ENCODE peak calls at places on chromosome 2, in eight cellular contexts. One of them, this sample, is unnamed. For H3K27me3, the result is how much of the 10 kb centered on the place peaks cover.

GRCh38 chr2:41992056-41992699 is 55.6 kb upstream of the PKDCC start:
- DNase-seq in thyroid gland: no peak
- DNase-seq in GM06990: no peak
- DNase-seq in BJ: no peak
- DNase-seq in body of pancreas: no peak
- DNase-seq in brain microvascular endothelial cell: no peak
- DNase-seq in GM23248: no peak
- DNase-seq in colonic mucosa: no peak
- DNase-seq in this sample: no peak

GRCh38 chr2:173151671-173152398 is 76.2 kb downstream of the MAP3K20 start:
- DNase-seq in body of pancreas: no peak
- DNase-seq in colonic mucosa: no peak
- DNase-seq in GM06990: no peak
- DNase-seq in thyroid gland: no peak
- DNase-seq in GM23248: peak
- DNase-seq in brain microvascular endothelial cell: peak
- DNase-seq in BJ: peak
- DNase-seq in this sample: no peak

GRCh38 chr2:76268928-76269327 is 558.2 kb upstream of the GCFC2 start:
- DNase-seq in brain microvascular endothelial cell: no peak
- DNase-seq in GM06990: no peak
- DNase-seq in body of pancreas: peak
- DNase-seq in thyroid gland: no peak
- DNase-seq in colonic mucosa: no peak
- DNase-seq in BJ: no peak
- DNase-seq in GM23248: no peak
- DNase-seq in this sample: no peak

GRCh38 chr2:145091011-145091744 is 571.3 kb upstream of the ZEB2 start:
- DNase-seq in BJ: peak
- DNase-seq in GM23248: peak
- DNase-seq in brain microvascular endothelial cell: no peak
- DNase-seq in body of pancreas: no peak
- DNase-seq in GM06990: no peak
- DNase-seq in thyroid gland: no peak
- DNase-seq in colonic mucosa: no peak
- DNase-seq in this sample: no peak

GRCh38 chr2:216549926-216550690 is 51.5 kb downstream of the RPL37A start:
- DNase-seq in brain microvascular endothelial cell: no peak
- DNase-seq in body of pancreas: peak
- DNase-seq in GM23248: no peak
- DNase-seq in thyroid gland: peak
- DNase-seq in BJ: no peak
- DNase-seq in colonic mucosa: peak
- DNase-seq in GM06990: no peak
- DNase-seq in this sample: no peak

GRCh38 chr2:178946494-178946893 is 103.4 kb downstream of the CCDC141 start:
- DNase-seq in GM23248: no peak
- DNase-seq in thyroid gland: no peak
- DNase-seq in GM06990: no peak
- DNase-seq in colonic mucosa: no peak
- DNase-seq in BJ: no peak
- DNase-seq in body of pancreas: no peak
- DNase-seq in brain microvascular endothelial cell: no peak
- DNase-seq in this sample: no peak

GRCh38 chr2:55776479-55776878 is 82.8 kb upstream of the PNPT1 start:
- DNase-seq in brain microvascular endothelial cell: no peak
- DNase-seq in GM23248: no peak
- DNase-seq in colonic mucosa: no peak
- DNase-seq in GM06990: no peak
- DNase-seq in thyroid gland: no peak
- DNase-seq in body of pancreas: no peak
- DNase-seq in BJ: no peak
- DNase-seq in this sample: no peak

GRCh38 chr2:150282821-150283309 is 204.6 kb downstream of the RND3 start:
- DNase-seq in BJ: peak
- DNase-seq in body of pancreas: no peak
- DNase-seq in GM23248: peak
- DNase-seq in GM06990: no peak
- DNase-seq in thyroid gland: no peak
- DNase-seq in colonic mucosa: no peak
- DNase-seq in brain microvascular endothelial cell: no peak
- DNase-seq in this sample: no peak

GRCh38 chr2:27582695-27583389 is at the start of gene ZNF512:
- DNase-seq in colonic mucosa: peak
- DNase-seq in GM06990: peak
- DNase-seq in body of pancreas: peak
- DNase-seq in thyroid gland: peak
- DNase-seq in brain microvascular endothelial cell: peak
- DNase-seq in GM23248: peak
- DNase-seq in BJ: peak
- DNase-seq in this sample: peak

GRCh38 chr2:134134313-134134706 is 119.6 kb upstream of the MGAT5 start:
- DNase-seq in colonic mucosa: no peak
- DNase-seq in GM06990: no peak
- DNase-seq in body of pancreas: no peak
- DNase-seq in GM23248: no peak
- DNase-seq in brain microvascular endothelial cell: no peak
- DNase-seq in thyroid gland: no peak
- DNase-seq in BJ: no peak
- DNase-seq in this sample: no peak

GRCh38 chr2:71223767-71224333 is 3.1 kb downstream of the PAIP2B start:
- DNase-seq in GM23248: peak
- DNase-seq in BJ: no peak
- DNase-seq in GM06990: no peak
- DNase-seq in thyroid gland: peak
- DNase-seq in body of pancreas: peak
- DNase-seq in colonic mucosa: peak
- DNase-seq in brain microvascular endothelial cell: peak
- DNase-seq in this sample: no peak

GRCh38 chr2:60826126-60826525 is 55.2 kb upstream of the REL start:
- DNase-seq in GM06990: no peak
- DNase-seq in body of pancreas: no peak
- DNase-seq in brain microvascular endothelial cell: no peak
- DNase-seq in thyroid gland: no peak
- DNase-seq in GM23248: peak
- DNase-seq in BJ: no peak
- DNase-seq in colonic mucosa: no peak
- DNase-seq in this sample: no peak

GRCh38 chr2:144496660-144497598 is 23.0 kb downstream of the ZEB2 start:
- DNase-seq in body of pancreas: no peak
- DNase-seq in BJ: no peak
- DNase-seq in brain microvascular endothelial cell: no peak
- DNase-seq in colonic mucosa: no peak
- DNase-seq in GM06990: no peak
- DNase-seq in GM23248: no peak
- DNase-seq in thyroid gland: no peak
- DNase-seq in this sample: no peak

GRCh38 chr2:106192752-106193490 is 1.2 kb downstream of the UXS1 start:
- DNase-seq in brain microvascular endothelial cell: peak
- DNase-seq in colonic mucosa: peak
- DNase-seq in GM23248: peak
- DNase-seq in body of pancreas: peak
- DNase-seq in GM06990: peak
- DNase-seq in thyroid gland: peak
- DNase-seq in BJ: peak
- DNase-seq in this sample: peak

GRCh38 chr2:32922466-32922865 is 24.3 kb upstream of the LTBP1 start:
- DNase-seq in GM23248: no peak
- DNase-seq in body of pancreas: no peak
- DNase-seq in GM06990: no peak
- DNase-seq in colonic mucosa: no peak
- DNase-seq in BJ: no peak
- DNase-seq in thyroid gland: no peak
- DNase-seq in brain microvascular endothelial cell: no peak
- DNase-seq in this sample: no peak

GRCh38 chr2:112121682-112122254 is 16.4 kb upstream of the FBLN7 start:
- DNase-seq in colonic mucosa: no peak
- DNase-seq in body of pancreas: peak
- DNase-seq in thyroid gland: peak
- DNase-seq in GM06990: peak
- DNase-seq in GM23248: peak
- DNase-seq in BJ: no peak
- DNase-seq in brain microvascular endothelial cell: peak
- DNase-seq in this sample: peak

GRCh38 chr2:118102433-118103082 is 14.3 kb downstream of the INSIG2 start:
- DNase-seq in GM06990: no peak
- DNase-seq in brain microvascular endothelial cell: no peak
- DNase-seq in thyroid gland: no peak
- DNase-seq in GM23248: peak
- DNase-seq in BJ: no peak
- DNase-seq in colonic mucosa: no peak
- DNase-seq in body of pancreas: no peak
- DNase-seq in this sample: no peak

GRCh38 chr2:237494066-237494465 is 7.0 kb downstream of the MLPH start:
- DNase-seq in GM06990: no peak
- DNase-seq in brain microvascular endothelial cell: no peak
- DNase-seq in GM23248: no peak
- DNase-seq in colonic mucosa: no peak
- DNase-seq in BJ: no peak
- DNase-seq in body of pancreas: no peak
- DNase-seq in thyroid gland: no peak
- DNase-seq in this sample: no peak

GRCh38 chr2:241080405-241081189 is 21.5 kb downstream of the MTERF4 start:
- DNase-seq in brain microvascular endothelial cell: no peak
- DNase-seq in body of pancreas: no peak
- DNase-seq in thyroid gland: no peak
- DNase-seq in BJ: no peak
- DNase-seq in GM23248: no peak
- DNase-seq in GM06990: no peak
- DNase-seq in colonic mucosa: no peak
- DNase-seq in this sample: no peak

GRCh38 chr2:235017441-235017840 is 65.6 kb downstream of the SH3BP4 start:
- DNase-seq in brain microvascular endothelial cell: no peak
- DNase-seq in GM23248: no peak
- DNase-seq in GM06990: no peak
- DNase-seq in thyroid gland: no peak
- DNase-seq in BJ: no peak
- DNase-seq in colonic mucosa: no peak
- DNase-seq in body of pancreas: no peak
- DNase-seq in this sample: no peak

GRCh38 chr2:97738236-97739019 is 25.1 kb downstream of the ZAP70 start:
- DNase-seq in brain microvascular endothelial cell: no peak
- DNase-seq in BJ: no peak
- DNase-seq in colonic mucosa: no peak
- DNase-seq in GM23248: no peak
- DNase-seq in body of pancreas: no peak
- DNase-seq in GM06990: no peak
- DNase-seq in thyroid gland: no peak
- DNase-seq in this sample: no peak

GRCh38 chr2:199596549-199596948 is 138.8 kb upstream of the SATB2 start:
- DNase-seq in colonic mucosa: peak
- DNase-seq in GM23248: peak
- DNase-seq in BJ: no peak
- DNase-seq in GM06990: no peak
- DNase-seq in body of pancreas: peak
- DNase-seq in thyroid gland: no peak
- DNase-seq in brain microvascular endothelial cell: peak
- DNase-seq in this sample: no peak

GRCh38 chr2:41912337-41912736 is 135.5 kb upstream of the PKDCC start:
- DNase-seq in brain microvascular endothelial cell: no peak
- DNase-seq in GM23248: peak
- DNase-seq in colonic mucosa: no peak
- DNase-seq in body of pancreas: peak
- DNase-seq in BJ: no peak
- DNase-seq in GM06990: no peak
- DNase-seq in thyroid gland: no peak
- DNase-seq in this sample: no peak

GRCh38 chr2:74440005-74440377 is 1.7 kb downstream of the RTKN start:
- DNase-seq in thyroid gland: peak
- DNase-seq in BJ: no peak
- DNase-seq in brain microvascular endothelial cell: no peak
- DNase-seq in GM23248: peak
- DNase-seq in body of pancreas: peak
- DNase-seq in GM06990: no peak
- DNase-seq in colonic mucosa: peak
- DNase-seq in this sample: no peak
- H3K27me3 ChIP-seq in thyroid gland: under half
- H3K27me3 ChIP-seq in BJ: under half
- H3K27me3 ChIP-seq in brain microvascular endothelial cell: under half
- H3K27me3 ChIP-seq in GM23248: under half
- H3K27me3 ChIP-seq in body of pancreas: under half
- H3K27me3 ChIP-seq in GM06990: under half
- H3K27me3 ChIP-seq in colonic mucosa: under half
- H3K27me3 ChIP-seq in this sample: under half

GRCh38 chr2:104840916-104841315 is 13.0 kb upstream of the POU3F3 start:
- DNase-seq in thyroid gland: no peak
- DNase-seq in GM23248: no peak
- DNase-seq in brain microvascular endothelial cell: no peak
- DNase-seq in colonic mucosa: no peak
- DNase-seq in GM06990: no peak
- DNase-seq in body of pancreas: no peak
- DNase-seq in BJ: no peak
- DNase-seq in this sample: no peak

GRCh38 chr2:104836253-104836652 is 17.7 kb upstream of the POU3F3 start:
- DNase-seq in body of pancreas: no peak
- DNase-seq in GM23248: no peak
- DNase-seq in colonic mucosa: no peak
- DNase-seq in thyroid gland: no peak
- DNase-seq in brain microvascular endothelial cell: no peak
- DNase-seq in BJ: no peak
- DNase-seq in GM06990: no peak
- DNase-seq in this sample: no peak

GRCh38 chr2:104836837-104837236 is 17.1 kb upstream of the POU3F3 start:
- DNase-seq in GM23248: no peak
- DNase-seq in body of pancreas: no peak
- DNase-seq in BJ: no peak
- DNase-seq in colonic mucosa: no peak
- DNase-seq in GM06990: no peak
- DNase-seq in brain microvascular endothelial cell: no peak
- DNase-seq in thyroid gland: no peak
- DNase-seq in this sample: no peak

GRCh38 chr2:104841694-104842093 is 12.2 kb upstream of the POU3F3 start:
- DNase-seq in colonic mucosa: no peak
- DNase-seq in GM23248: no peak
- DNase-seq in BJ: no peak
- DNase-seq in brain microvascular endothelial cell: no peak
- DNase-seq in GM06990: no peak
- DNase-seq in body of pancreas: no peak
- DNase-seq in thyroid gland: no peak
- DNase-seq in this sample: no peak

GRCh38 chr2:104840151-104840550 is 13.8 kb upstream of the POU3F3 start:
- DNase-seq in thyroid gland: no peak
- DNase-seq in body of pancreas: no peak
- DNase-seq in GM06990: no peak
- DNase-seq in BJ: no peak
- DNase-seq in colonic mucosa: no peak
- DNase-seq in brain microvascular endothelial cell: no peak
- DNase-seq in GM23248: no peak
- DNase-seq in this sample: no peak
- H3K27me3 ChIP-seq in thyroid gland: under half
- H3K27me3 ChIP-seq in body of pancreas: under half
- H3K27me3 ChIP-seq in GM06990: under half
- H3K27me3 ChIP-seq in BJ: under half
- H3K27me3 ChIP-seq in colonic mucosa: under half
- H3K27me3 ChIP-seq in brain microvascular endothelial cell: under half
- H3K27me3 ChIP-seq in GM23248: under half
- H3K27me3 ChIP-seq in this sample: under half

GRCh38 chr2:68667371-68667770 is 24.0 kb downstream of the PROKR1 start:
- DNase-seq in BJ: no peak
- DNase-seq in colonic mucosa: no peak
- DNase-seq in body of pancreas: no peak
- DNase-seq in GM06990: no peak
- DNase-seq in brain microvascular endothelial cell: no peak
- DNase-seq in GM23248: no peak
- DNase-seq in thyroid gland: no peak
- DNase-seq in this sample: no peak
- H3K27me3 ChIP-seq in BJ: under half
- H3K27me3 ChIP-seq in colonic mucosa: under half
- H3K27me3 ChIP-seq in body of pancreas: under half
- H3K27me3 ChIP-seq in GM06990: under half
- H3K27me3 ChIP-seq in brain microvascular endothelial cell: under half
- H3K27me3 ChIP-seq in GM23248: under half
- H3K27me3 ChIP-seq in thyroid gland: under half
- H3K27me3 ChIP-seq in this sample: under half

GRCh38 chr2:120656273-120656960 is 79.3 kb upstream of the GLI2 start:
- DNase-seq in body of pancreas: peak
- DNase-seq in colonic mucosa: no peak
- DNase-seq in GM23248: no peak
- DNase-seq in BJ: no peak
- DNase-seq in GM06990: no peak
- DNase-seq in thyroid gland: peak
- DNase-seq in brain microvascular endothelial cell: no peak
- DNase-seq in this sample: no peak
- H3K27me3 ChIP-seq in body of pancreas: under half
- H3K27me3 ChIP-seq in colonic mucosa: under half
- H3K27me3 ChIP-seq in GM23248: under half
- H3K27me3 ChIP-seq in BJ: under half
- H3K27me3 ChIP-seq in GM06990: under half
- H3K27me3 ChIP-seq in thyroid gland: under half
- H3K27me3 ChIP-seq in brain microvascular endothelial cell: under half
- H3K27me3 ChIP-seq in this sample: under half

This sample was measured in CD4-positive, alpha-beta memory T cell.